ENCODE peak calls at places on chromosome 16, in ten cellular contexts. One of them, this sample, is unnamed.

GRCh38 chr16:78091419-78091818 is 8.0 kb upstream of the WWOX start:
- DNase-seq in cardiac muscle cell: no peak
- DNase-seq in uterus: no peak
- DNase-seq in adrenal gland: no peak
- DNase-seq in transverse colon: no peak
- DNase-seq in colonic mucosa: no peak
- DNase-seq in pancreas: no peak
- DNase-seq in hepatocyte: no peak
- DNase-seq in left lung: no peak
- DNase-seq in fibroblast of lung: no peak
- DNase-seq in this sample: no peak

GRCh38 chr16:825298-826061 is 24.9 kb upstream of the GNG13 start:
- DNase-seq in left lung: no peak
- DNase-seq in fibroblast of lung: no peak
- DNase-seq in hepatocyte: peak; percentile 58
- DNase-seq in colonic mucosa: no peak
- DNase-seq in uterus: peak; percentile 39
- DNase-seq in transverse colon: no peak
- DNase-seq in pancreas: peak; percentile 69
- DNase-seq in cardiac muscle cell: no peak
- DNase-seq in adrenal gland: peak; percentile 85
- DNase-seq in this sample: no peak

GRCh38 chr16:1781758-1782407 is 488 bp downstream of the SPSB3 start:
- DNase-seq in left lung: peak; percentile 35
- DNase-seq in transverse colon: peak; percentile 37
- DNase-seq in fibroblast of lung: peak; percentile 20
- DNase-seq in hepatocyte: no peak
- DNase-seq in pancreas: peak; percentile 85
- DNase-seq in cardiac muscle cell: peak; percentile 37
- DNase-seq in colonic mucosa: peak; percentile 45
- DNase-seq in adrenal gland: peak; percentile 49
- DNase-seq in uterus: peak; percentile 33
- DNase-seq in this sample: peak; percentile 19

GRCh38 chr16:5058476-5058875 is 7.3 kb downstream of the C16orf89 start:
- DNase-seq in fibroblast of lung: peak; percentile 10
- DNase-seq in hepatocyte: no peak
- DNase-seq in transverse colon: no peak
- DNase-seq in uterus: no peak
- DNase-seq in left lung: no peak
- DNase-seq in pancreas: no peak
- DNase-seq in adrenal gland: peak; percentile 26
- DNase-seq in colonic mucosa: no peak
- DNase-seq in cardiac muscle cell: peak; percentile 54
- DNase-seq in this sample: no peak

GRCh38 chr16:1610841-1611653 is 825 bp downstream of the IFT140 start:
- DNase-seq in cardiac muscle cell: no peak
- DNase-seq in colonic mucosa: no peak
- DNase-seq in fibroblast of lung: peak; percentile 69
- DNase-seq in uterus: no peak
- DNase-seq in pancreas: no peak
- DNase-seq in left lung: no peak
- DNase-seq in adrenal gland: peak; percentile 80
- DNase-seq in hepatocyte: no peak
- DNase-seq in transverse colon: peak; percentile 12
- DNase-seq in this sample: no peak

GRCh38 chr16:79283578-79283977 is 317.0 kb downstream of the MAF start:
- DNase-seq in pancreas: no peak
- DNase-seq in hepatocyte: no peak
- DNase-seq in left lung: no peak
- DNase-seq in transverse colon: peak; percentile 10
- DNase-seq in cardiac muscle cell: no peak
- DNase-seq in adrenal gland: no peak
- DNase-seq in fibroblast of lung: no peak
- DNase-seq in uterus: no peak
- DNase-seq in colonic mucosa: no peak
- DNase-seq in this sample: peak; percentile 16

GRCh38 chr16:88310796-88311605 is 71.8 kb upstream of the ZNF469 start:
- DNase-seq in pancreas: peak; percentile 16
- DNase-seq in adrenal gland: no peak
- DNase-seq in transverse colon: no peak
- DNase-seq in fibroblast of lung: no peak
- DNase-seq in colonic mucosa: no peak
- DNase-seq in uterus: no peak
- DNase-seq in cardiac muscle cell: no peak
- DNase-seq in hepatocyte: no peak
- DNase-seq in left lung: no peak
- DNase-seq in this sample: no peak

GRCh38 chr16:9797306-9797705 is 384.9 kb downstream of the GRIN2A start:
- DNase-seq in hepatocyte: peak; percentile 67
- DNase-seq in uterus: no peak
- DNase-seq in pancreas: no peak
- DNase-seq in cardiac muscle cell: no peak
- DNase-seq in transverse colon: no peak
- DNase-seq in left lung: no peak
- DNase-seq in adrenal gland: no peak
- DNase-seq in colonic mucosa: no peak
- DNase-seq in fibroblast of lung: peak; percentile 88
- DNase-seq in this sample: no peak

GRCh38 chr16:49268667-49269066 is 13.0 kb downstream of the CBLN1 start:
- DNase-seq in pancreas: no peak
- DNase-seq in hepatocyte: no peak
- DNase-seq in cardiac muscle cell: no peak
- DNase-seq in uterus: no peak
- DNase-seq in colonic mucosa: no peak
- DNase-seq in adrenal gland: no peak
- DNase-seq in fibroblast of lung: no peak
- DNase-seq in transverse colon: no peak
- DNase-seq in left lung: no peak
- DNase-seq in this sample: no peak

GRCh38 chr16:54286330-54287017 is at the start of gene IRX3:
- DNase-seq in left lung: peak; percentile 89
- DNase-seq in adrenal gland: peak; percentile 74
- DNase-seq in fibroblast of lung: peak; percentile 84
- DNase-seq in colonic mucosa: no peak
- DNase-seq in transverse colon: peak; percentile 13
- DNase-seq in uterus: peak; percentile 49
- DNase-seq in cardiac muscle cell: peak; percentile 96
- DNase-seq in hepatocyte: peak; percentile 73
- DNase-seq in pancreas: peak; percentile 65
- DNase-seq in this sample: no peak

GRCh38 chr16:89176717-89177116 is 5.2 kb downstream of the CDH15 start:
- DNase-seq in hepatocyte: no peak
- DNase-seq in fibroblast of lung: no peak
- DNase-seq in cardiac muscle cell: no peak
- DNase-seq in pancreas: peak; percentile 72
- DNase-seq in uterus: no peak
- DNase-seq in colonic mucosa: no peak
- DNase-seq in transverse colon: no peak
- DNase-seq in adrenal gland: no peak
- DNase-seq in left lung: no peak
- DNase-seq in this sample: no peak

GRCh38 chr16:10103096-10103495 is 79.1 kb downstream of the GRIN2A start:
- DNase-seq in cardiac muscle cell: no peak
- DNase-seq in fibroblast of lung: peak; percentile 75
- DNase-seq in pancreas: no peak
- DNase-seq in colonic mucosa: no peak
- DNase-seq in left lung: no peak
- DNase-seq in hepatocyte: no peak
- DNase-seq in adrenal gland: no peak
- DNase-seq in transverse colon: no peak
- DNase-seq in uterus: no peak
- DNase-seq in this sample: no peak

GRCh38 chr16:57141822-57142631 is 43.8 kb downstream of the PSME3IP1 start:
- DNase-seq in left lung: no peak
- DNase-seq in fibroblast of lung: peak; percentile 10
- DNase-seq in colonic mucosa: no peak
- DNase-seq in pancreas: no peak
- DNase-seq in hepatocyte: no peak
- DNase-seq in cardiac muscle cell: no peak
- DNase-seq in adrenal gland: no peak
- DNase-seq in transverse colon: no peak
- DNase-seq in uterus: no peak
- DNase-seq in this sample: peak; percentile 26

GRCh38 chr16:69143116-69143515 is 10.7 kb downstream of the UTP4 start:
- DNase-seq in pancreas: no peak
- DNase-seq in colonic mucosa: peak; percentile 45
- DNase-seq in uterus: no peak
- DNase-seq in adrenal gland: no peak
- DNase-seq in hepatocyte: peak; percentile 11
- DNase-seq in fibroblast of lung: no peak
- DNase-seq in cardiac muscle cell: no peak
- DNase-seq in transverse colon: peak; percentile 25
- DNase-seq in left lung: no peak
- DNase-seq in this sample: no peak

GRCh38 chr16:1050466-1050865 is 22.1 kb upstream of the SSTR5 start:
- DNase-seq in fibroblast of lung: no peak
- DNase-seq in colonic mucosa: no peak
- DNase-seq in pancreas: no peak
- DNase-seq in hepatocyte: no peak
- DNase-seq in cardiac muscle cell: no peak
- DNase-seq in left lung: no peak
- DNase-seq in adrenal gland: no peak
- DNase-seq in transverse colon: no peak
- DNase-seq in uterus: no peak
- DNase-seq in this sample: no peak

GRCh38 chr16:83781-84615 is 6.0 kb downstream of the MPG start:
- DNase-seq in left lung: no peak
- DNase-seq in adrenal gland: no peak
- DNase-seq in uterus: no peak
- DNase-seq in cardiac muscle cell: no peak
- DNase-seq in fibroblast of lung: no peak
- DNase-seq in colonic mucosa: no peak
- DNase-seq in hepatocyte: no peak
- DNase-seq in pancreas: peak; percentile 53
- DNase-seq in transverse colon: no peak
- DNase-seq in this sample: no peak

GRCh38 chr16:74607310-74607966 is 524 bp upstream of the GLG1 start:
- DNase-seq in pancreas: no peak
- DNase-seq in hepatocyte: no peak
- DNase-seq in adrenal gland: no peak
- DNase-seq in transverse colon: no peak
- DNase-seq in fibroblast of lung: no peak
- DNase-seq in left lung: no peak
- DNase-seq in colonic mucosa: no peak
- DNase-seq in uterus: no peak
- DNase-seq in cardiac muscle cell: no peak
- DNase-seq in this sample: no peak

GRCh38 chr16:78288915-78289314 is 189.5 kb downstream of the WWOX start:
- DNase-seq in adrenal gland: no peak
- DNase-seq in cardiac muscle cell: no peak
- DNase-seq in hepatocyte: no peak
- DNase-seq in transverse colon: no peak
- DNase-seq in colonic mucosa: no peak
- DNase-seq in fibroblast of lung: no peak
- DNase-seq in uterus: no peak
- DNase-seq in left lung: no peak
- DNase-seq in pancreas: no peak
- DNase-seq in this sample: no peak

GRCh38 chr16:35187665-35188225 is 1728.3 kb downstream of the TP53TG3F start:
- DNase-seq in cardiac muscle cell: no peak
- DNase-seq in uterus: no peak
- DNase-seq in colonic mucosa: no peak
- DNase-seq in hepatocyte: no peak
- DNase-seq in fibroblast of lung: no peak
- DNase-seq in transverse colon: no peak
- DNase-seq in left lung: no peak
- DNase-seq in adrenal gland: no peak
- DNase-seq in pancreas: no peak
- DNase-seq in this sample: no peak
- H3K9me3 ChIP-seq in cardiac muscle cell: peaks cover 4% of the 10 kb centered on the region
- H3K9me3 ChIP-seq in uterus: no peaks in the 10 kb centered on the region
- H3K9me3 ChIP-seq in colonic mucosa: no peaks in the 10 kb centered on the region
- H3K9me3 ChIP-seq in hepatocyte: no peaks in the 10 kb centered on the region
- H3K9me3 ChIP-seq in fibroblast of lung: no peaks in the 10 kb centered on the region
- H3K9me3 ChIP-seq in transverse colon: no peaks in the 10 kb centered on the region
- H3K9me3 ChIP-seq in left lung: no peaks in the 10 kb centered on the region
- H3K9me3 ChIP-seq in adrenal gland: no peaks in the 10 kb centered on the region
- H3K9me3 ChIP-seq in pancreas: no peaks in the 10 kb centered on the region
- H3K9me3 ChIP-seq in this sample: peaks cover 18% of the 10 kb centered on the region

GRCh38 chr16:84941916-84942315 is 69.4 kb downstream of the ZDHHC7 start:
- DNase-seq in colonic mucosa: no peak
- DNase-seq in transverse colon: no peak
- DNase-seq in uterus: no peak
- DNase-seq in hepatocyte: peak; percentile 49
- DNase-seq in cardiac muscle cell: no peak
- DNase-seq in pancreas: no peak
- DNase-seq in left lung: no peak
- DNase-seq in adrenal gland: peak; percentile 85
- DNase-seq in fibroblast of lung: peak; percentile 84
- DNase-seq in this sample: no peak
- H3K27me3 ChIP-seq in colonic mucosa: no peaks in the 10 kb centered on the region
- H3K27me3 ChIP-seq in transverse colon: no peaks in the 10 kb centered on the region
- H3K27me3 ChIP-seq in uterus: no peaks in the 10 kb centered on the region
- H3K27me3 ChIP-seq in hepatocyte: no peaks in the 10 kb centered on the region
- H3K27me3 ChIP-seq in cardiac muscle cell: no peaks in the 10 kb centered on the region
- H3K27me3 ChIP-seq in pancreas: no peaks in the 10 kb centered on the region
- H3K27me3 ChIP-seq in left lung: no peaks in the 10 kb centered on the region
- H3K27me3 ChIP-seq in adrenal gland: no peaks in the 10 kb centered on the region
- H3K27me3 ChIP-seq in fibroblast of lung: no peaks in the 10 kb centered on the region
- H3K27me3 ChIP-seq in this sample: no peaks in the 10 kb centered on the region

DNA sequence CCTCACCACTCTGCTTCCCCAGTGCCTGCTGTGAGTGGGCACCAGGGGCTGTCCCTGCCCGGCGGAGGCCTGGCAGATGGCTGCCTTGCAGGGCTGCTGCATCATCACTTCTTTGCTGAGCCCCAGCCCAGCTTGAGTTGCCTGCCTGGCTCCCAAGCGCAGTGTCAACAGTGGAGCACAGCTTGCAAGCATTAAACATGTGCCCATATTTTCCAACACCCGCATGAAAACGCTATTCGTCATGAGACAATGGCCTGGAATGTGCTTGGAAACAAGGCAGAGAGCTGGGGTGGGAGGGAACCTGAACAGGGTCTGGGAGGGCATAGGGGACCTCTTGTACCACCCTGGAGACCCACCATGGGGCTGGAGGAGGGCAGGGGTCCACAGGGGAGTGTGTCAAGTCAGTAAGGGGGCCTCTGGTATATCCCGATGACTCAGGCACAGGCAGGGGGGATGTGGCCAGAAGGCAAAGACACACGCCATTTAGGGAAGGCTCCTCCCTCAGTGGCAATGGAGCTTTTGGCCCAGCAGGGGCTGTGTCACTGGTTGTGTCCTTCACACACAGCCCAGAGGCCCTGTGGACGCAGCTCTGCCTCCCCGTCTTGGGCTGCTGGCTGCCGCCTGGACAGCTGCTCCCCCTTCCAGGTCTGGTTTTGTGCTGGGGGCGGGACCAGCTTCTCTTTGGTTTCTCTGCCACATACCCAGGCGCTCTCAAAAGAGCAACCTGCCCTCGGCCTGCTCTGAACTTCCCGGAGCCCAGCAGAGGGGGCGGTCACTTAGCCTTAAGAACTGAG is 17.4 kb upstream of the MTSS2 start:
- DNase-seq in colonic mucosa: no peak
- DNase-seq in fibroblast of lung: peak; percentile 93
- DNase-seq in cardiac muscle cell: peak; percentile 68
- DNase-seq in transverse colon: peak; percentile 47
- DNase-seq in left lung: no peak
- DNase-seq in hepatocyte: peak; percentile 71
- DNase-seq in pancreas: no peak
- DNase-seq in uterus: peak; percentile 70
- DNase-seq in adrenal gland: peak; percentile 97
- DNase-seq in this sample: no peak
- TF ChIP-seq CTCF in colonic mucosa: no peak
- TF ChIP-seq CTCF in fibroblast of lung: peak; percentile 57
- TF ChIP-seq CTCF in cardiac muscle cell: peak; percentile 21
- TF ChIP-seq CTCF in transverse colon: peak; percentile 22
- TF ChIP-seq CTCF in left lung: no peak
- TF ChIP-seq CTCF in hepatocyte: peak; percentile 28
- TF ChIP-seq CTCF in pancreas: no peak
- TF ChIP-seq CTCF in uterus: peak; percentile 30
- TF ChIP-seq CTCF in adrenal gland: peak; percentile 75
- TF ChIP-seq CTCF in this sample: no peak

GRCh38 chr16:35642322-35642835 is 2183.0 kb downstream of the TP53TG3F start:
- DNase-seq in uterus: no peak
- DNase-seq in pancreas: no peak
- DNase-seq in adrenal gland: no peak
- DNase-seq in fibroblast of lung: no peak
- DNase-seq in hepatocyte: no peak
- DNase-seq in colonic mucosa: no peak
- DNase-seq in left lung: no peak
- DNase-seq in cardiac muscle cell: no peak
- DNase-seq in transverse colon: no peak
- DNase-seq in this sample: no peak
- H3K9me3 ChIP-seq in uterus: no peaks in the 10 kb centered on the region
- H3K9me3 ChIP-seq in pancreas: no peaks in the 10 kb centered on the region
- H3K9me3 ChIP-seq in adrenal gland: no peaks in the 10 kb centered on the region
- H3K9me3 ChIP-seq in fibroblast of lung: no peaks in the 10 kb centered on the region
- H3K9me3 ChIP-seq in hepatocyte: no peaks in the 10 kb centered on the region
- H3K9me3 ChIP-seq in colonic mucosa: no peaks in the 10 kb centered on the region
- H3K9me3 ChIP-seq in left lung: no peaks in the 10 kb centered on the region
- H3K9me3 ChIP-seq in cardiac muscle cell: no peaks in the 10 kb centered on the region
- H3K9me3 ChIP-seq in transverse colon: no peaks in the 10 kb centered on the region
- H3K9me3 ChIP-seq in this sample: peaks cover 12% of the 10 kb centered on the region